ENCODE peak calls at places on chromosomes 1 and 21, in eight cellular contexts. W is transverse colon, B is lower lobe of right lung, D is foreskin fibroblast, J is cardiac fibroblast, H is thoracic aorta, G is psoas muscle, Q is cardiac muscle cell. U is an unnamed sample.

GRCh38 chr1:117359560-117360289 is 7.5 kb upstream of the MAN1A2 start:
- DNase-seq in W (no peak), H (no peak), G (no peak), B (no peak), D (no peak), J (no peak), Q (no peak), U (no peak)

GRCh38 chr1:54223441-54224202 is 23.7 kb downstream of the MRPL37 start:
- DNase-seq in J (no peak), G (no peak), Q (no peak), D (no peak), B (no peak), H (no peak), W (no peak), U (no peak)

GRCh38 chr1:8825985-8826481 is 8.6 kb upstream of the RERE start:
- DNase-seq in B (no peak), G (peak), D (peak), H (no peak), Q (no peak), J (peak), W (no peak), U (no peak)

GRCh38 chr1:8040586-8040985 is 14.5 kb upstream of the ERRFI1 start:
- DNase-seq in Q (no peak), G (peak), D (peak), W (peak), B (peak), H (peak), J (peak), U (peak)

GRCh38 chr1:151790940-151791651 is 796 bp upstream of the TDRKH start:
- DNase-seq in H (no peak), Q (peak), G (peak), B (peak), J (peak), W (peak), D (peak), U (no peak)

GRCh38 chr1:201717286-201717685 is 111.7 kb upstream of the IPO9 start:
- DNase-seq in B (no peak), Q (no peak), W (no peak), H (no peak), D (no peak), G (no peak), J (no peak), U (no peak)

GRCh38 chr1:230334447-230334837 is 91.7 kb downstream of the PGBD5 start:
- DNase-seq in J (no peak), D (no peak), B (no peak), W (no peak), G (no peak), H (no peak), Q (no peak), U (no peak)

GRCh38 chr1:94237291-94238226 is at the start of gene ARHGAP29:
- DNase-seq in G (peak), W (peak), H (peak), D (peak), Q (peak), B (peak), J (peak), U (peak)

GRCh38 chr1:224168859-224169380 is 14.1 kb upstream of the DEGS1 start:
- DNase-seq in G (no peak), B (no peak), J (peak), W (no peak), Q (no peak), H (no peak), D (peak), U (no peak)
- H3K4me3 ChIP-seq in G (no peak), B (no peak), J (no peak), W (no peak), Q (no peak), H (peak), D (no peak), U (no peak)

GRCh38 chr1:204506969-204507316 is 9.3 kb upstream of the MDM4 start:
- DNase-seq in Q (peak), J (peak), W (peak), D (peak), B (no peak), G (peak), H (peak), U (peak)

GRCh38 chr1:204506091-204506968 is 9.9 kb upstream of the MDM4 start:
- DNase-seq in G (peak), H (no peak), J (peak), W (peak), Q (peak), D (peak), B (peak), U (no peak)

GRCh38 chr1:204507317-204508105 is 8.7 kb upstream of the MDM4 start:
- DNase-seq in B (no peak), Q (peak), H (no peak), J (peak), W (no peak), G (no peak), D (peak), U (no peak)

GRCh38 chr1:204503913-204504519 is 9.4 kb upstream of the PIK3C2B start:
- DNase-seq in H (no peak), G (no peak), W (no peak), Q (no peak), B (no peak), J (no peak), D (no peak), U (no peak)

DNA sequence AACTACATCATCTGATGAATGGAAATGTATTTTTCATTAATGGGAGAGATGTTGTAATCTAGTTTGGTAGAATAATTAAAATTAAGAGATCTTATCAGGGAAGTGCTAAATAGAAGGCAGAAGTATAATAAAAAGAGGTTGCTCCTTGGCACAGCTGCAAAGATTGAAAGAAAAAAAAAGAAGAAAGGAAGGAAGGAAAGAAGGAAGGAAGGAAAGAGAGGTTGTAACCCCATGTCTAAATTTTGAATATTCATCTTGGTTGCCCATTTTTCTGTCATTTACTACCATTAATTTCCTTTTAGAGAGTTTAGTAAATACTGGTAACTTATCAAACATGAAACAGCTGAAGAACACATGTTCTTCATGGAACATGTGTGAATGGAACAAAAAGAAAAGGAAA is 10.5 kb upstream of the MDM4 start:
- DNase-seq in G (no peak), Q (no peak), J (no peak), W (no peak), D (no peak), B (no peak), H (no peak), U (no peak)
- H3K4me3 ChIP-seq in G (peak), Q (peak), J (no peak), W (peak), D (peak), B (peak), H (peak), U (peak)

GRCh38 chr1:31505884-31506497 is 70.3 kb upstream of the TINAGL1 start:
- DNase-seq in Q (no peak), H (no peak), W (no peak), J (peak), G (no peak), B (no peak), D (peak), U (no peak)
- H3K4me3 ChIP-seq in Q (no peak), H (no peak), W (no peak), J (no peak), G (no peak), B (no peak), D (no peak), U (no peak)

GRCh38 chr21:16072176-16072575 is 342.4 kb downstream of the USP25 start:
- DNase-seq in B (no peak), Q (no peak), H (no peak), G (no peak), D (no peak), W (no peak), J (no peak), U (no peak)
- H3K4me3 ChIP-seq in B (no peak), Q (no peak), H (no peak), G (no peak), D (peak), W (no peak), J (no peak), U (no peak)

GRCh38 chr1:159009704-159010361 is at the start of gene IFI16:
- DNase-seq in W (peak), G (no peak), B (no peak), J (peak), D (peak), H (peak), Q (no peak), U (no peak)

GRCh38 chr1:159008744-159009188 is 941 bp upstream of the IFI16 start:
- DNase-seq in J (peak), G (no peak), B (no peak), Q (no peak), D (peak), W (peak), H (no peak), U (no peak)

GRCh38 chr1:159007734-159008133 is 2.0 kb upstream of the IFI16 start:
- DNase-seq in Q (no peak), G (no peak), D (no peak), W (no peak), B (no peak), H (no peak), J (no peak), U (no peak)

GRCh38 chr1:159010398-159010797 is 691 bp downstream of the IFI16 start:
- DNase-seq in H (no peak), G (no peak), W (no peak), Q (no peak), D (no peak), J (peak), B (no peak), U (no peak)

DNA sequence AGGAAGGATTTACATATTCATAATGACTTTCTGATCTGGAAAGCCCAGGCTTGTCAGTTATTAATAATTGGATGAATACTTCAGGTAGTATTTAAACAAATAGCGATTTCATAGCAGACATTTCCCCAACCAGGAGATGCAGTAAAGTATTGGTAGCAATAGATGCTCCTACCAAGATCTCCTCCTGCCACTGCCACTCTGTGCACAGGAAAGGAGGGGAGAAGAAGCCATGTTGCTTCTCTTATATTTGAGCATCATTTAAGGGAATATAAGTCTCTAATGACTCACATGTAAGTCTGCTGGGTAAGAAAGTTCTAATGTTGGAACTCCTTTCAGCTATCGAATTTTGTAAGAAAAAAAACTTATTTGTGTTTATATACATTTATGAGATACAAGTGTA is 420 bp upstream of the IFI16 start:
- DNase-seq in B (no peak), G (no peak), J (no peak), D (no peak), Q (no peak), H (no peak), W (no peak), U (no peak)
- H3K4me3 ChIP-seq in B (peak), G (peak), J (peak), D (peak), Q (no peak), H (peak), W (peak), U (peak)

DNA sequence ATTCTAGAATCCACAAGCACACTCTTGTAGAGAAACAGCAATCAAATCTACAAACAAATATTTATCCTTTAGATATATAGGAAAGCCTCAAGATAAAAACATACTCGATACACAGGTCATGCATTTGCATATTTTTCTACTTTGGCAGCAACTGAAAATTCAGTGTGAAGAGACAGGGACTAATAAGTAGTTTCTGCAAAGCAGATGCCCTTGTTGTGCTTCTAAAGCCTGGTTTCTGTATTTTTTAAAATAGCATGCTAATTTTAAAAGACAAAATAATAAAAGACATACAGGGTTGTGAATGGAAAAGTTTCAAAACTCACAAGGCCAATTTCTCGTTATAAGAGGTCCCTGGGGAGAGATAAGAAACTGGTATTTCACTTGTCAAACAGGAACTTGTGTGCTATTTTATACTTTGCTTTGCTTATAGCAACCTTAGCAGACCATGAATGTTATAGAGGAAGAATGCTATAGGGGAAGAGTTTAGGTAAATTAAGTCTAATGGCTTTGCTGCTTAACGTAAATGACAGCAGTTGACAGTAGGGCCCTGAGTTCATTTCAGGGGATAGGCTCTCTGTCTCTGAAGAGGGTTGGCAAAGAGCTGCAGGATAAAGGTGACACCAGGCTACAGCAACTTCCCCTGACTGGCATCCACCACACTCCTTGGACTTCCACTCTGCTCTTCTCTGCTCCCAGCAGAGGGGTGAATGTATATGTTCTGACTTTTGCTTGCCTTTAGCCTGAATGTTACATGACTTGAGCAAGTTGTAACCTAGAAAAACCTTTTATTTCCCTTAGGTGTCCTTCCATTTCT is 9.4 kb upstream of the RGS13 start:
- DNase-seq in D (no peak), B (no peak), G (no peak), J (peak), Q (no peak), H (no peak), W (no peak), U (no peak)
- H3K4me3 ChIP-seq in D (no peak), B (no peak), G (no peak), J (no peak), Q (no peak), H (peak), W (no peak), U (no peak)